ENCODE peak calls at places on chromosomes 4 and X, in nine cellular contexts. K is prostate gland; O is lower leg skin; Y is HCT116; S is brain microvascular endothelial cell; T is fibroblast of pulmonary artery; B is BJ; U is CD8-positive, alpha-beta memory T cell; N is neural progenitor cell. R is an unnamed sample.

GRCh38 chr4:97656034-97656720 is 487.1 kb downstream of the STPG2 start:
- DNase-seq in K (no peak), O (no peak), Y (peak), S (peak), T (peak), B (peak), U (no peak), N (no peak), R (no peak)

GRCh38 chr4:140943887-140944515 is 187.8 kb upstream of the TBC1D9 start:
- DNase-seq in K (no peak), O (no peak), Y (no peak), S (peak), T (peak), B (no peak), U (no peak), N (no peak), R (no peak)

GRCh38 chr4:37827030-37827705 is 682 bp downstream of the PGM2 start:
- DNase-seq in K (peak), O (no peak), Y (no peak), S (peak), T (peak), B (no peak), U (peak), N (no peak), R (no peak)

GRCh38 chrX:124863303-124863702 is 456.4 kb upstream of the TEX13C start:
- DNase-seq in K (no peak), O (no peak), Y (no peak), S (no peak), T (no peak), B (no peak), U (no peak), N (peak), R (peak)

GRCh38 chr4:12041828-12042227 is 613.1 kb upstream of the HS3ST1 start:
- DNase-seq in K (no peak), O (no peak), Y (no peak), S (no peak), T (peak), B (no peak), U (no peak), N (peak), R (no peak)

GRCh38 chr4:41389356-41389755 is 132.6 kb downstream of the UCHL1 start:
- DNase-seq in K (no peak), O (no peak), Y (no peak), S (no peak), T (no peak), B (no peak), U (no peak), N (no peak), R (no peak)

GRCh38 chr4:174389439-174389838 is 105.7 kb downstream of the CEP44 start:
- DNase-seq in K (no peak), O (no peak), Y (no peak), S (no peak), T (no peak), B (no peak), U (no peak), N (no peak), R (no peak)

GRCh38 chr4:176443646-176444409 is 124.1 kb downstream of the SPCS3 start:
- DNase-seq in K (no peak), O (no peak), Y (no peak), S (no peak), T (peak), B (no peak), U (no peak), N (no peak), R (no peak)

GRCh38 chr4:8289151-8289750 is 19.7 kb downstream of the HTRA3 start:
- DNase-seq in K (no peak), O (no peak), Y (no peak), S (no peak), T (no peak), B (no peak), U (no peak), N (no peak), R (no peak)

GRCh38 chr4:106315476-106315967 is 487 bp downstream of the TBCK start:
- DNase-seq in K (peak), O (peak), Y (no peak), S (peak), T (peak), B (no peak), U (peak), N (peak), R (peak)

GRCh38 chr4:67483868-67484602 is 61.3 kb downstream of the CENPC start:
- DNase-seq in K (no peak), O (no peak), Y (no peak), S (peak), T (peak), B (no peak), U (no peak), N (peak), R (peak)

GRCh38 chr4:8373270-8373972 is 67.1 kb downstream of the ACOX3 start:
- DNase-seq in K (no peak), O (no peak), Y (no peak), S (no peak), T (no peak), B (no peak), U (no peak), N (no peak), R (no peak)

GRCh38 chr4:51831133-51831532 is 11.8 kb upstream of the DCUN1D4 start:
- DNase-seq in K (peak), O (peak), Y (peak), S (peak), T (peak), B (no peak), U (peak), N (peak), R (peak)

GRCh38 chr4:54433686-54434085 is 204.6 kb downstream of the PDGFRA start:
- DNase-seq in K (no peak), O (no peak), Y (peak), S (peak), T (peak), B (no peak), U (no peak), N (peak), R (peak)

GRCh38 chrX:116243039-116243438 is 72.5 kb downstream of the AGTR2 start:
- DNase-seq in K (no peak), O (no peak), Y (no peak), S (no peak), T (no peak), B (no peak), U (no peak), N (no peak), R (no peak)

GRCh38 chr4:152193059-152193458 is 342.8 kb downstream of the FBXW7 start:
- DNase-seq in K (no peak), O (no peak), Y (no peak), S (peak), T (no peak), B (no peak), U (no peak), N (no peak), R (no peak)

GRCh38 chr4:87853108-87853507 is 20.3 kb downstream of the MEPE start:
- DNase-seq in K (no peak), O (no peak), Y (peak), S (peak), T (peak), B (peak), U (no peak), N (peak), R (peak)

GRCh38 chr4:118682928-118683327 is 2.3 kb upstream of the METTL14 start:
- DNase-seq in K (no peak), O (no peak), Y (no peak), S (no peak), T (peak), B (peak), U (no peak), N (peak), R (peak)

GRCh38 chr4:55184600-55185523 is 59.5 kb upstream of the KDR start:
- DNase-seq in K (peak), O (peak), Y (peak), S (peak), T (peak), B (no peak), U (no peak), N (no peak), R (no peak)

GRCh38 chr4:32841217-32841616 is 2121.0 kb downstream of the PCDH7 start:
- DNase-seq in K (no peak), O (no peak), Y (no peak), S (no peak), T (no peak), B (no peak), U (no peak), N (no peak), R (no peak)

GRCh38 chrX:106144755-106145639 is 23.1 kb upstream of the PWWP3B start:
- DNase-seq in K (no peak), O (no peak), Y (no peak), S (no peak), T (peak), B (no peak), U (no peak), N (no peak), R (no peak)

GRCh38 chr4:41600243-41600642 is 62.3 kb downstream of the LIMCH1 start:
- DNase-seq in K (no peak), O (no peak), Y (peak), S (no peak), T (peak), B (no peak), U (no peak), N (no peak), R (no peak)

GRCh38 chr4:153789741-153790651 is 1.1 kb upstream of the SFRP2 start:
- DNase-seq in K (no peak), O (no peak), Y (no peak), S (no peak), T (no peak), B (no peak), U (no peak), N (peak), R (no peak)

GRCh38 chr4:153792893-153793227 is 4.0 kb upstream of the SFRP2 start:
- DNase-seq in K (no peak), O (no peak), Y (no peak), S (no peak), T (no peak), B (no peak), U (no peak), N (peak), R (no peak)

GRCh38 chr4:153792007-153792892 is 3.4 kb upstream of the SFRP2 start:
- DNase-seq in K (no peak), O (no peak), Y (no peak), S (peak), T (peak), B (no peak), U (no peak), N (peak), R (peak)

GRCh38 chr4:153788419-153789276 is at the start of gene SFRP2:
- DNase-seq in K (no peak), O (no peak), Y (no peak), S (no peak), T (no peak), B (no peak), U (no peak), N (peak), R (peak)

GRCh38 chr4:153790962-153791551 is 2.2 kb upstream of the SFRP2 start:
- DNase-seq in K (no peak), O (no peak), Y (no peak), S (no peak), T (peak), B (no peak), U (no peak), N (peak), R (no peak)
- H3K4me3 ChIP-seq in K (peak), O (no peak), Y (no peak), S (peak), T (no peak), B (no peak), U (peak), N (peak), R (no peak)

GRCh38 chr4:47513493-47513892 is 28.4 kb downstream of the ATP10D start:
- DNase-seq in K (no peak), O (no peak), Y (no peak), S (no peak), T (no peak), B (no peak), U (no peak), N (no peak), R (no peak)

GRCh38 chr4:47505666-47506065 is 20.6 kb downstream of the ATP10D start:
- DNase-seq in K (no peak), O (no peak), Y (no peak), S (no peak), T (no peak), B (no peak), U (no peak), N (no peak), R (no peak)

GRCh38 chr4:47510506-47511143 is 25.6 kb downstream of the ATP10D start:
- DNase-seq in K (no peak), O (no peak), Y (no peak), S (no peak), T (peak), B (no peak), U (no peak), N (no peak), R (no peak)

DNA sequence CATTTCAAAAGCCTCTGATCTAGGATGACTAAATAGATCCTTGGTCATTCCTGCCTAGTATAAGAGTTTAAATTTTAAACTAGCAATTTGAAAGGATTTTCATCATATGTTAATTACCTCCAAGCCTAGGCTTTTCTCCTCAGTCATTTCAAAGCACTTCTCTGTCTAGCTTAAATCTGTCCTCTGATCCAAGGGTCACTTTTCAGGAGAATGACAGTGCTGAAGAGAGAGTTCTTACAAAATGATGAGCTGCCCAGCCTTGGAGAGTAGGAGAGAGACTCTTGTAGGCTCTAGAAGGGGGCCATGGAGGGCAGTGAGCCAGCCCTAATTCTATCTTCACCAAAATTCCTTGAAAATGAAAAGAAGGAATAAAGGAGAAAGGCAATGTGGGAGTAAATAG is 25.0 kb downstream of the ATP10D start:
- DNase-seq in K (no peak), O (no peak), Y (no peak), S (no peak), T (no peak), B (no peak), U (no peak), N (no peak), R (no peak)
- H3K4me3 ChIP-seq in K (no peak), O (no peak), Y (no peak), S (no peak), T (no peak), B (no peak), U (no peak), N (no peak), R (no peak)

GRCh38 chr4:89836031-89836777 is 757 bp downstream of the SNCA start:
- DNase-seq in K (peak), O (no peak), Y (no peak), S (no peak), T (no peak), B (no peak), U (no peak), N (peak), R (no peak)
- H3K4me3 ChIP-seq in K (peak), O (peak), Y (no peak), S (peak), T (peak), B (peak), U (no peak), N (peak), R (peak)

DNA sequence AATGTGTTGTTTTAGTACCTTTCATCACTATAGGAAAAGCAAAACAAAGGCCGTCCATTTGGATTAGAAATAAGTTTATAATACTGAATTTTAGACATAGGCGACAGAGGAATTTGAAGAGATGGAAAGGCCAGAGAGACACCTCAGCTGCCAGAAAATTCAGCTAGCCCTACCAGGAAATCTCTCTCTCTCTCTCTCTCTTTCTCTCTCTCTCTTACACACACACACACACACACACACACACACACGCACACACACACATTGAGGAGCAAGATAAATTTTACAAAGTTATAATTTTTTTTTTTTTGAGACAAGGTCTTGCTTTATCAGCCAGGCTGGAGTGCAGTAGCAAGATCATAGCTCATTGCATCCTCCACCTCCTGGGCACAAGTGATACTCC is 1.4 kb downstream of the XK start:
- DNase-seq in K (no peak), O (no peak), Y (no peak), S (no peak), T (no peak), B (no peak), U (no peak), N (no peak), R (no peak)
- H3K4me3 ChIP-seq in K (no peak), O (no peak), Y (no peak), S (no peak), T (no peak), B (no peak), U (no peak), N (no peak), R (no peak)

GRCh38 chrX:10636337-10636736 is 16.0 kb upstream of the MID1 start:
- DNase-seq in K (no peak), O (peak), Y (peak), S (peak), T (peak), B (no peak), U (no peak), N (peak), R (peak)
- H3K4me3 ChIP-seq in K (no peak), O (no peak), Y (peak), S (no peak), T (no peak), B (no peak), U (no peak), N (no peak), R (no peak)

R was measured in A673.